ENCODE peak calls at places on chromosomes 12 and 14, in four cellular contexts. C is HepG2, Q is H1, N is GM12878. T is an unnamed sample.

GRCh38 chr12:54603872-54604271 is 15.4 kb upstream of the PPP1R1A start:
- DNase-seq in C (no peak), Q (no peak), N (no peak), T (no peak)

GRCh38 chr12:124906606-124907261 is 7.7 kb downstream of the UBC start:
- DNase-seq in C (peak), Q (peak), N (peak), T (peak)

GRCh38 chr14:70905316-70905715 is 1.9 kb upstream of the PCNX1 start:
- DNase-seq in C (no peak), Q (no peak), N (no peak), T (no peak)

GRCh38 chr12:4664111-4664510 is 15.2 kb downstream of the NDUFA9 start:
- DNase-seq in C (no peak), Q (no peak), N (no peak), T (no peak)

GRCh38 chr12:89162704-89163261 is 189.5 kb downstream of the DUSP6 start:
- DNase-seq in C (no peak), Q (no peak), N (peak), T (no peak)

GRCh38 chr14:96852823-96853422 is 55.7 kb downstream of the VRK1 start:
- DNase-seq in C (peak), Q (no peak), N (peak), T (no peak)

GRCh38 chr12:102171951-102172350 is 25.7 kb downstream of the PMCH start:
- DNase-seq in C (no peak), Q (no peak), N (no peak), T (no peak)

GRCh38 chr12:57087689-57088441 is 1.0 kb upstream of the NAB2 start:
- DNase-seq in C (peak), Q (peak), N (peak), T (no peak)

GRCh38 chr12:104219908-104220404 is 4.4 kb downstream of the TXNRD1 start:
- DNase-seq in C (peak), Q (peak), N (no peak), T (no peak)

GRCh38 chr12:123714302-123714627 is 2.1 kb downstream of the ATP6V0A2 start:
- DNase-seq in C (no peak), Q (no peak), N (no peak), T (no peak)

GRCh38 chr14:101895256-101895655 is 69.1 kb upstream of the DYNC1H1 start:
- DNase-seq in C (no peak), Q (no peak), N (no peak), T (no peak)

GRCh38 chr12:93025145-93026103 is 96.3 kb upstream of the EEA1 start:
- DNase-seq in C (no peak), Q (no peak), N (peak), T (peak)

GRCh38 chr12:64810831-64811230 is 13.6 kb upstream of the TBC1D30 start:
- DNase-seq in C (no peak), Q (no peak), N (no peak), T (no peak)

GRCh38 chr12:113664224-113664681 is 192.6 kb upstream of the LHX5 start:
- DNase-seq in C (no peak), Q (no peak), N (no peak), T (peak)

GRCh38 chr14:37708481-37708880 is 113.1 kb downstream of the TTC6 start:
- DNase-seq in C (no peak), Q (no peak), N (no peak), T (no peak)

GRCh38 chr12:67434653-67435375 is 165.7 kb downstream of the CAND1 start:
- DNase-seq in C (peak), Q (no peak), N (no peak), T (no peak)

GRCh38 chr14:55438066-55438683 is 2.2 kb downstream of the TBPL2 start:
- DNase-seq in C (peak), Q (no peak), N (no peak), T (peak)

GRCh38 chr14:32534145-32534544 is 205.0 kb downstream of the AKAP6 start:
- DNase-seq in C (no peak), Q (no peak), N (no peak), T (no peak)

GRCh38 chr12:6221146-6221545 is 20.9 kb downstream of the CD9 start:
- DNase-seq in C (no peak), Q (no peak), N (no peak), T (no peak)

GRCh38 chr12:21451529-21451928 is 14.1 kb downstream of the PYROXD1 start:
- DNase-seq in C (no peak), Q (no peak), N (no peak), T (peak)

GRCh38 chr12:109432842-109433304 is 44.2 kb downstream of the KCTD10 start:
- DNase-seq in C (peak), Q (peak), N (no peak), T (peak)

DNA sequence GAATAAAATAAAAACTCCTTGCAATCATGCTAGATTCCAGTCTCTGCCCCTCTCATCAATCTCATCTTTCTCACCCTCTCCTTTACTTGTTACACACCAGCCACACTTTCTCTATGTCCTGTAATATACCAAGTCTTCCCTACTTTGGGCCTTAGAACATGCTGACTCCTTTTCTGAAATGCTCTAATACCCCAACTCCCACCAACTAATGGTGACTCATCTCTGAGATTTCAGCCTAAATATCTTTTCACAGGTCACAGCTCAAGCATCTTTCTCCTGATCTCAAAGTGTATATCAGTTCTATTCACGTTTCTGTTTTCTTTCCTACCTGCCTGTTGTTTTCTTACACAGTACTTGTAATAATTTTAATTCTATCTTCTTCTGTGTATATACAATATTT is 378.9 kb upstream of the PRICKLE1 start:
- DNase-seq in C (no peak), Q (no peak), N (no peak), T (no peak)
- TF ChIP-seq SUZ12 in C (no peak), Q (no peak), N (no peak), T (no peak)

DNA sequence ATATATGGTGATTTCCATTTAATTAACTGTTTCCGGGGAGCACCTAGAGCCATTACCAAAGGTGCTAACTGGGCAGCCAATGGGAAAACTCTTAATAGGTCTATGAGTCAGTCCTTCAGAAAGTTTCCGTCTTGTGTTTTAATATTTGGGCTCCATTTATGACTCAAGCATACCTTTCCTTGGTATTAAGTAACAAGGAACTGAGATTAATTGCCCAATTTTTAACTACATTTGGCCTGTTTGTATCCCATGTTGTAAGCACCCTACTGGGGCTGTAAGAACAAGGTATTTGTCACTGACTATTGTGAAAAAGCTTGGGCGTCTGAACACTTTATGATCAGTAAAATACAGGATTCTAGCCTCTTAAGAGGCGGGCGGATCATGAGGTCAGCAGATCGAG is 62.8 kb upstream of the FOXN3 start:
- DNase-seq in C (no peak), Q (no peak), N (no peak), T (no peak)
- TF ChIP-seq YY1 in C (no peak), Q (no peak), N (no peak), T (no peak)

DNA sequence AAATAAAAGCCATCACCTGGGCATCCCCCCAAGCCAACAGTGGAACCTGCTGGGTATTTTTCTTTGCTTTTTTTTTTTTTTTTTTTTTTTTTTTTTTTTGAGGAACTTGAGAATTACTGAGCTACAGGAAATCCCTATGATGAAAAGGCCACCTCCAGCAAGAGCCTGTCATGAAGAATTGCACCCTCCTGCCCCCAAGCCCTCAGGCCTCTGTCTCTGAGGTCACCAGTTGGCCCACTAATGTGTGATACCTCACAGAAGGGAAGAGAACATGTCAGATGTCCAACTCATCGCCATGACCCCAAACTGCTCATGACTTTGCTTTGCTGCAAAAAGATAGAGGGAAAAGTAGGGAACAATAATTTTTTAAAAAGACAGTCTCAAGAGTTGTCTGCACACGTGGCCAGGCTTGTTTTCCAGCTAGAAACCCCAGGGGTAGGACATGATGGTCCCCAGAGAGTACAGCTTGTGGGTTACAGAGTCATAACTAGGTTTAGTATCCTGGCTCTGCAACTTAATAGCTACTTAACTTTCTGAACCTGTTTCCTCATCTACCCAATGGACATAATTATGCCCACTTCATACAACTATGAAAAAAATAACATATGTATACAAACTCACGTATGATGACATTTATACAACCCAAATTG is 124.3 kb upstream of the EGLN3 start:
- DNase-seq in C (no peak), Q (no peak), N (no peak), T (no peak)
- TF ChIP-seq SUZ12 in C (no peak), Q (no peak), N (no peak), T (no peak)

GRCh38 chr12:50568338-50569155 is 63.8 kb downstream of the DIP2B start:
- DNase-seq in C (no peak), Q (no peak), N (no peak), T (no peak)
- TF ChIP-seq YY1 in C (no peak), Q (no peak), N (no peak), T (no peak)

GRCh38 chr12:1620093-1620492 is 8.9 kb upstream of the WNT5B start:
- DNase-seq in C (no peak), Q (no peak), N (no peak), T (no peak)

GRCh38 chr12:1616233-1617066 is 12.6 kb upstream of the WNT5B start:
- DNase-seq in C (no peak), Q (no peak), N (no peak), T (no peak)

GRCh38 chr12:1614360-1614759 is 14.7 kb upstream of the WNT5B start:
- DNase-seq in C (no peak), Q (no peak), N (no peak), T (no peak)

GRCh38 chr12:1618489-1618888 is 10.5 kb upstream of the WNT5B start:
- DNase-seq in C (no peak), Q (no peak), N (no peak), T (no peak)

GRCh38 chr12:1619599-1619998 is 9.4 kb upstream of the WNT5B start:
- DNase-seq in C (no peak), Q (no peak), N (peak), T (no peak)
- TF ChIP-seq SUZ12 in C (no peak), Q (no peak), N (no peak), T (no peak)

GRCh38 chr14:79967001-79967400 is 244.3 kb downstream of the DIO2 start:
- DNase-seq in C (no peak), Q (no peak), N (no peak), T (no peak)

GRCh38 chr14:79967453-79967852 is 243.9 kb downstream of the DIO2 start:
- DNase-seq in C (no peak), Q (no peak), N (no peak), T (no peak)

GRCh38 chr14:79972230-79972629 is 239.1 kb downstream of the DIO2 start:
- DNase-seq in C (no peak), Q (no peak), N (no peak), T (no peak)

GRCh38 chr14:79965896-79966295 is 245.4 kb downstream of the DIO2 start:
- DNase-seq in C (no peak), Q (no peak), N (no peak), T (no peak)

GRCh38 chr14:79971330-79971729 is 240.0 kb downstream of the DIO2 start:
- DNase-seq in C (no peak), Q (no peak), N (no peak), T (no peak)
- TF ChIP-seq YY1 in C (no peak), Q (no peak), N (no peak), T (no peak)